ENCODE peak calls at places on chromosomes 6 and 20, in seven cellular contexts. U, E, K, H, N, W and L are unnamed samples.
A peak's percentile ranks its signal among the peaks of the same experiment; 100 is the strongest.

GRCh38 chr6:3013486-3013885 is 13.8 kb downstream of the NQO2 start:
- DNase-seq in U (no peak), N (no peak), H (no peak), E (no peak), W (no peak), K (no peak), L (peak; percentile 67)

GRCh38 chr6:5112065-5112799 is 27.1 kb downstream of the PPP1R3G start:
- DNase-seq in U (no peak), E (no peak), W (no peak), H (no peak), K (no peak), N (no peak), L (no peak)

GRCh38 chr6:111777357-111777756 is 95.9 kb downstream of the FYN start:
- DNase-seq in H (no peak), W (no peak), E (no peak), N (no peak), U (no peak), K (no peak), L (no peak)

GRCh38 chr20:17494201-17494600 is 37.0 kb downstream of the BFSP1 start:
- DNase-seq in U (no peak), H (no peak), E (no peak), K (no peak), W (no peak), N (no peak), L (no peak)

GRCh38 chr6:138349891-138350290 is 27.8 kb upstream of the SMIM28 start:
- DNase-seq in E (no peak), N (no peak), W (no peak), H (no peak), U (no peak), K (no peak), L (no peak)

GRCh38 chr20:45448250-45448649 is 21.3 kb upstream of the WFDC2 start:
- DNase-seq in K (no peak), W (no peak), H (no peak), U (peak; percentile 44), N (no peak), E (no peak), L (no peak)

GRCh38 chr6:162509821-162510220 is 217.7 kb downstream of the PRKN start:
- DNase-seq in N (no peak), W (no peak), E (no peak), U (no peak), K (no peak), H (no peak), L (no peak)

GRCh38 chr6:80530096-80530495 is 423.6 kb downstream of the BCKDHB start:
- DNase-seq in N (no peak), K (no peak), W (no peak), U (no peak), E (no peak), H (no peak), L (no peak)

GRCh38 chr20:8401491-8401890 is 269.4 kb downstream of the PLCB1 start:
- DNase-seq in U (no peak), K (no peak), N (no peak), H (no peak), W (no peak), E (no peak), L (no peak)

GRCh38 chr6:166381733-166382499 is 824 bp downstream of the MPC1 start:
- DNase-seq in N (peak; percentile 67), E (peak; percentile 71), W (peak; percentile 89), K (peak; percentile 71), H (peak; percentile 88), U (peak; percentile 94), L (peak; percentile 85)